ENCODE peak calls at places on chromosome 2, in five cellular contexts. E is heart left ventricle, J is mammary epithelial cell, S is fibroblast of mammary gland, Q is GM13977. V is an unnamed sample.

GRCh38 chr2:217162533-217162932 is 302.7 kb upstream of the TNP1 start:
- DNase-seq in E (no peak), J (peak), S (peak), Q (no peak), V (peak)

GRCh38 chr2:217617496-217618085 is 385.2 kb downstream of the TNS1 start:
- DNase-seq in E (no peak), J (no peak), S (no peak), Q (no peak), V (no peak)

GRCh38 chr2:227141301-227141700 is 22.7 kb downstream of the COL4A4 start:
- DNase-seq in E (no peak), J (no peak), S (no peak), Q (no peak), V (no peak)

GRCh38 chr2:132977812-132978529 is 308.0 kb upstream of the LYPD1 start:
- DNase-seq in E (no peak), J (peak), S (peak), Q (no peak), V (no peak)

GRCh38 chr2:217953011-217953481 is 49.7 kb downstream of the TNS1 start:
- DNase-seq in E (peak), J (no peak), S (peak), Q (no peak), V (no peak)

GRCh38 chr2:241636182-241636982 is 576 bp downstream of the THAP4 start:
- DNase-seq in E (peak), J (peak), S (no peak), Q (peak), V (no peak)

GRCh38 chr2:238985036-238985729 is 137.3 kb downstream of the TWIST2 start:
- DNase-seq in E (no peak), J (no peak), S (no peak), Q (no peak), V (no peak)

GRCh38 chr2:70907130-70907756 is 28.5 kb upstream of the ATP6V1B1 start:
- DNase-seq in E (no peak), J (no peak), S (peak), Q (no peak), V (no peak)

GRCh38 chr2:189581354-189582139 is 961 bp upstream of the SLC40A1 start:
- DNase-seq in E (peak), J (no peak), S (no peak), Q (peak), V (no peak)

GRCh38 chr2:134576478-134576877 is 142.3 kb downstream of the TMEM163 start:
- DNase-seq in E (no peak), J (no peak), S (no peak), Q (no peak), V (no peak)

GRCh38 chr2:173370198-173370597 is 15.5 kb downstream of the CDCA7 start:
- DNase-seq in E (no peak), J (no peak), S (no peak), Q (no peak), V (no peak)

GRCh38 chr2:172972005-172972619 is 103.5 kb upstream of the MAP3K20 start:
- DNase-seq in E (peak), J (peak), S (peak), Q (peak), V (peak)

GRCh38 chr2:186474196-186474595 is 11.9 kb upstream of the ZC3H15 start:
- DNase-seq in E (no peak), J (no peak), S (no peak), Q (no peak), V (no peak)

GRCh38 chr2:9110893-9111569 is 95.6 kb upstream of the ASAP2 start:
- DNase-seq in E (no peak), J (no peak), S (peak), Q (no peak), V (no peak)

GRCh38 chr2:230575640-230576324 is 136.9 kb upstream of the CAB39 start:
- DNase-seq in E (no peak), J (no peak), S (no peak), Q (no peak), V (no peak)

GRCh38 chr2:54348672-54349071 is 92.6 kb upstream of the TSPYL6 start:
- DNase-seq in E (peak), J (no peak), S (no peak), Q (no peak), V (no peak)

GRCh38 chr2:113963965-113964364 is 74.1 kb downstream of the ACTR3 start:
- DNase-seq in E (no peak), J (no peak), S (no peak), Q (no peak), V (no peak)
- TF ChIP-seq CTCF in E (no peak), J (no peak), S (no peak), Q (no peak), V (peak)

GRCh38 chr2:181656450-181657261 is at the start of gene CERKL:
- DNase-seq in E (peak), J (peak), S (no peak), Q (peak), V (no peak)
- TF ChIP-seq CTCF in E (no peak), J (no peak), S (no peak), Q (no peak), V (peak)

GRCh38 chr2:43241558-43241957 is 15.2 kb upstream of the ZFP36L2 start:
- DNase-seq in E (no peak), J (no peak), S (no peak), Q (no peak), V (no peak)

GRCh38 chr2:43238813-43239212 is 12.4 kb upstream of the ZFP36L2 start:
- DNase-seq in E (no peak), J (no peak), S (no peak), Q (no peak), V (no peak)

GRCh38 chr2:43238176-43238575 is 11.8 kb upstream of the ZFP36L2 start:
- DNase-seq in E (no peak), J (no peak), S (peak), Q (no peak), V (no peak)

GRCh38 chr2:43240762-43241150 is 14.3 kb upstream of the ZFP36L2 start:
- DNase-seq in E (no peak), J (no peak), S (no peak), Q (no peak), V (no peak)

DNA sequence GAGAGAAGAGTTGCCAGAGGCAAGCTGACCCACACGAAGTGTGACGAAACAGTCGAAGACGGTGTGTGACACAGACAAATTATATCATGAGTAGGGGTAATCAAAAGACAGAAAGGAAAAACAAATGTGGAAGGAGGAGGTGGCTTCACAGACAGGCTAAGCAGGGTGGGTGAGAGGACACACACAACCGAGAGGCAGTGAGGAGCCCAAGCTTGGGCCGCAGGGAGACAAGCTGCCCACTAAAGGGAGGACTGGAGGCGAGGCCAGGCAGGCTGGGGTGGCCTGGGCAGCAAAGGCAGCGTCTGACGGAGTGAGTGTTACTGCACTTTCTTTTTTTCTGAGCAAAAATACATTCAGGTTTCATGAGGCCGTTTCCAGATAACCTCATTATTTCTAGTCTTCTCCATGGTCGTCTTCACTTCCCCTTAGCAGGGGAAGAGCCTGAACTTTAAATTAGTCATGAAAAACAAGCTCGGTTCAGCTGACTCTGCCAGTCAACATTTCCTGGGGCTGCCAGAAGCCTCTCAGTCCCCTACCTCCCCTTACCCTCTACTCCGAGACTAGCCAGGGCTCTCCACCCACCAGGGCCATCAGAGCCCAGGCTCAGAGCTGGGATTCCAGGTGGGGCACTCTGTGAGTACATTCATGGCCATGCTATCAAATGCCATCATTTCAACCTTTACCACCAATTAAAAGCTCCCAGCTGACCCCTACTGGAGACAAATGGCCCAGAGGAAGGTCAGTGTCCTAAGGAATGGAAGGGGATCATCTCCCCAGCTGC is 13.8 kb upstream of the ZFP36L2 start:
- DNase-seq in E (no peak), J (no peak), S (no peak), Q (peak), V (no peak)
- TF ChIP-seq CTCF in E (no peak), J (no peak), S (peak), Q (peak), V (peak)

GRCh38 chr2:69735696-69736095 is 6.2 kb upstream of the ANXA4 start:
- DNase-seq in E (no peak), J (no peak), S (no peak), Q (no peak), V (no peak)

GRCh38 chr2:69733338-69734039 is 8.4 kb upstream of the ANXA4 start:
- DNase-seq in E (no peak), J (no peak), S (peak), Q (no peak), V (no peak)

GRCh38 chr2:69731575-69731974 is 10.4 kb upstream of the ANXA4 start:
- DNase-seq in E (no peak), J (no peak), S (no peak), Q (no peak), V (no peak)

GRCh38 chr2:69734040-69734611 is 7.8 kb upstream of the ANXA4 start:
- DNase-seq in E (no peak), J (no peak), S (no peak), Q (no peak), V (no peak)

GRCh38 chr2:69734858-69735574 is 6.9 kb upstream of the ANXA4 start:
- DNase-seq in E (no peak), J (no peak), S (no peak), Q (no peak), V (no peak)
- TF ChIP-seq CTCF in E (no peak), J (no peak), S (no peak), Q (no peak), V (peak)

GRCh38 chr2:31886700-31887099 is 124.1 kb downstream of the MEMO1 start:
- DNase-seq in E (no peak), J (no peak), S (peak), Q (no peak), V (no peak)
- TF ChIP-seq CTCF in E (peak), J (no peak), S (peak), Q (peak), V (peak)

GRCh38 chr2:207530160-207531023 is 630 bp downstream of the CREB1 start:
- DNase-seq in E (peak), J (peak), S (peak), Q (peak), V (peak)

GRCh38 chr2:207531024-207531411 is 1.3 kb downstream of the CREB1 start:
- DNase-seq in E (no peak), J (no peak), S (peak), Q (peak), V (no peak)

GRCh38 chr2:207532676-207533075 is 2.9 kb downstream of the CREB1 start:
- DNase-seq in E (no peak), J (no peak), S (no peak), Q (no peak), V (no peak)

GRCh38 chr2:207528980-207529329 is 807 bp upstream of the CREB1 start:
- DNase-seq in E (no peak), J (peak), S (peak), Q (peak), V (peak)

DNA sequence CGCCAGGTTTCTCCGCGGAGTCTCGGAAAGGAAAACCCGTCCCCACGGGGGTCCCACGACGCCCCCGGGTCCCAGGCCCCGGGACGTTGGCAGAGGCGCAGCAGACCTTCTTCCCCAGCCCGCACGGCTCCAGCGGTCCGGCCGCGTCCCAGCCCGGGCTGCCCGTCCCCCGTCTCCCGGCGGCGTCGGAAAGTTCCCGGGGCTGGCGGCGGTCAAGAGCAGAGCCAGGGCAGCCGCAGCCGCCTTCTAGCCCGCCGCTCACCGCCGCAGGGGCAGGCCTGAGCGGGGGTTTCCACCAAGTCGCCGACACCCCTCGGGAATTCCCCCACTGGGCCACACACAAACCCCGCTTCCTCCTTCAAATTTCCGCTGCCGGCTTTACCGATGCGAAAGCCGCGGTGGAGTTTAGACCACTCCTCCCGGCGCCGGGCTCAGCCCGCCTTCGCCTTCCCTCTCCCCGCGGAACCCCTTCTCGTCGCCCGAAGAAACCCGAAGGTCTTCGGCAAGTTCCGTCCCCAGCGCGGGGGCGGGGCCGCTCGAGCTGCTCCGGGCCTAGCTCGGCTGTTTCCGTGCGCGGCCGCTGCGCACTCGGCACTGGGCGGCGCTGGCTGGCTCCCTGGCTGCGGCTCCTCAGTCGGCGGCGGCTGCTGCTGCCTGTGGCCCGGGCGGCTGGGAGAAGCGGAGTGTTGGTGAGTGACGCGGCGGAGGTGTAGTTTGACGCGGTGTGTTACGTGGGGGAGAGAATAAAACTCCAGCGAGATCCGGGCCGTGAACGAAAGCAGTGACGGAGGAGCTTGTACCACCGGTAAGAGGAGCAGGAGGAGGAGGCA is at the start of gene CREB1:
- DNase-seq in E (peak), J (peak), S (peak), Q (peak), V (peak)
- TF ChIP-seq CTCF in E (peak), J (no peak), S (no peak), Q (peak), V (peak)

DNA sequence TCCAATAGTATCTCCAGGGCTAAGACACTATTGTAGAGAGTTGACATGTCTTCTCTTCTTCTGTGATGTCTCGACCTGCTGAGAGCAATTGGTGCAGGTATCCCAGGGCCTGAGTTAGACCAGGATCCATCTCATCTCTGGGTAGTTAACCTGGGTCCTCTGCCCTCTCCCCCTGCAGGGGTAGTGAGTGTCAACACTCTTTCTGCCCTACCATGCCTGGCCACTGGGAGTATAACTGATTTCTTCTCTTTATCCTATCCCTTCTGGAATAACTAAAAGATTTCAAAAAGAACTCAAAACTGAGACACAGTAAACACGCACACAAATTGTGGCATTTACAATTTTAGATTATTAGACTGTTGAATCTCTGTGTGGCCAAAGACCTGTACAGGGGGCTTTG is 20.8 kb upstream of the SIX3 start:
- DNase-seq in E (no peak), J (no peak), S (no peak), Q (no peak), V (no peak)
- TF ChIP-seq CTCF in E (no peak), J (no peak), S (no peak), Q (no peak), V (no peak)

DNA sequence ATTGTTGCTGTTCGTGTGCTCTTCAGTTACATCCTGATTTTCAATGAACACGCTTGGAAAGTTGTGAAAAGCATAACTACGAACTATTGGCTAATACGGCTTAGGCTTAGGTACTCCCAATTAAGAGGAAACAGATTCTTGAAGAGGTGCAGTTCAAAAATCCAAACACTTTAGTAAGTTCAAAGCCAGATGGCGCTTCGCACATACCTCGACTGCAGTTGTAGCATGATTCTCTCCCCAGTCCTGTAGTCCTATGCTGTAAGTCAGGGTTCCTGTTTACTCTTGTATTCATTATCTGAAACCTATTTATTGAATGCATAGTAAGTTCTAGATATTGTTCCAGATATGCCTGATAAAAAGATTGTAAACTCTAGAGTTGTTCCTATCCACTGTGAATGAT is 165.2 kb downstream of the TRIB2 start:
- DNase-seq in E (no peak), J (no peak), S (no peak), Q (no peak), V (no peak)
- TF ChIP-seq CTCF in E (peak), J (no peak), S (no peak), Q (no peak), V (no peak)

DNA sequence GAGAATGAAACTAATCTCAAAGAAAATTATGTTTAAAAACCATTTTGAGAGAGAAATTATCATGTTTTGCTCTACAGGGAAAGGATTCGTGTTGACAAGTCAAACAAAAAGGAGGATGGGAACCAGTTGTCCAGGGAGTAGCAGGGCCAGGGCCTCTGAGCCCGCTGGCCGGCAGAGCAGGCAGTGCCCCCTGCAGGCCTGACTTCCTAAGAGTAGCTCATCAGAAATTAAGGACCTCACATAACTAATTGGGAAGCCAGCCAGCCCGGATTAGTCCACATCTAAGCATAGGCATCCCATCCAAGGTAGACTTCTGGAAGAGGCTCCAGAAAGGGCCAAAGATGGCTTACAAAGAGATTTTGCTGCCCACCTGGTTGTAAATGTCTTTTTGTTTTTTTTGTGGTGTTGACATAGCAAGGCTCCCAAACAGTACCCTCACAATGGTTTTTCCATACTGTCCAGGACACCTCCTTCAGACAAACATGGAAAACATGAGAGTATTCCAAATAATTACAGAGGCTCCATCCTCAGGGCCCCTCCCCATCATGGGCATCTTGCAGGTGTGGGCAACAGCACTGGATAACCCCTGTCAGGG is 241.2 kb upstream of the TANK start:
- DNase-seq in E (peak), J (peak), S (peak), Q (peak), V (peak)
- TF ChIP-seq CTCF in E (peak), J (peak), S (peak), Q (peak), V (peak)

V was measured in HFFc6.